ENCODE peak calls at places on chromosome 19, in six cellular contexts. O is neural progenitor cell, G is transverse colon, C is psoas muscle, R is left lung, M is GM23338. N is an unnamed sample. For H3K4me1, the result is how much of the 10 kb centered on the place peaks cover.

GRCh38 chr19:13104848-13105646 is 2.4 kb upstream of the LYL1 start:
- DNase-seq in O (no peak), G (no peak), C (no peak), R (no peak), M (no peak), N (no peak)

GRCh38 chr19:17889609-17890214 is 18.0 kb downstream of the SLC5A5 start:
- DNase-seq in O (peak), G (no peak), C (no peak), R (peak), M (peak), N (no peak)

GRCh38 chr19:21321996-21322395 is 7.2 kb downstream of the ZNF708 start:
- DNase-seq in O (no peak), G (no peak), C (no peak), R (no peak), M (no peak), N (no peak)

GRCh38 chr19:3692141-3693029 is 7.9 kb downstream of the PIP5K1C start:
- DNase-seq in O (no peak), G (no peak), C (no peak), R (no peak), M (no peak), N (no peak)

GRCh38 chr19:50309396-50310125 is 19.6 kb downstream of the KCNC3 start:
- DNase-seq in O (no peak), G (no peak), C (no peak), R (no peak), M (no peak), N (no peak)

GRCh38 chr19:4791183-4792018 is at the start of gene FEM1A:
- DNase-seq in O (peak), G (peak), C (peak), R (peak), M (peak), N (peak)

GRCh38 chr19:56973713-56974553 is 133.4 kb upstream of the PEG3 start:
- DNase-seq in O (no peak), G (no peak), C (no peak), R (no peak), M (no peak), N (no peak)

GRCh38 chr19:35696835-35697234 is 7.5 kb upstream of the ZBTB32 start:
- DNase-seq in O (no peak), G (no peak), C (no peak), R (no peak), M (no peak), N (no peak)

GRCh38 chr19:35750167-35750566 is 1.8 kb downstream of the LIN37 start:
- DNase-seq in O (no peak), G (no peak), C (no peak), R (no peak), M (no peak), N (no peak)

GRCh38 chr19:43782311-43782660 is 1.5 kb upstream of the KCNN4 start:
- DNase-seq in O (no peak), G (no peak), C (no peak), R (no peak), M (no peak), N (no peak)
- H3K4me1 ChIP-seq in O (under half), G (under half), C (under half), R (half or more), M (under half), N (under half)

GRCh38 chr19:41228486-41228885 is 9.5 kb downstream of the AXL start:
- DNase-seq in O (no peak), G (no peak), C (no peak), R (no peak), M (no peak), N (no peak)

GRCh38 chr19:41226874-41227390 is 7.9 kb downstream of the AXL start:
- DNase-seq in O (no peak), G (no peak), C (no peak), R (no peak), M (no peak), N (no peak)

GRCh38 chr19:41225238-41226052 is 6.4 kb downstream of the AXL start:
- DNase-seq in O (peak), G (peak), C (peak), R (peak), M (peak), N (peak)

GRCh38 chr19:41224632-41225031 is 5.6 kb downstream of the AXL start:
- DNase-seq in O (no peak), G (no peak), C (no peak), R (no peak), M (no peak), N (no peak)

GRCh38 chr19:41226053-41226873 is 7.2 kb downstream of the AXL start:
- DNase-seq in O (peak), G (peak), C (peak), R (peak), M (peak), N (peak)
- TF ChIP-seq CTCF in O (peak), G (peak), C (no peak), R (no peak), M (no peak), N (no peak)

GRCh38 chr19:55179570-55180484 is at the start of gene SYT5:
- DNase-seq in O (peak), G (peak), C (no peak), R (no peak), M (peak), N (no peak)
- H3K27ac ChIP-seq in O (no peak), G (no peak), C (no peak), R (no peak), M (no peak), N (no peak)

GRCh38 chr19:48757089-48757675 is 1.9 kb downstream of the FGF21 start:
- DNase-seq in O (no peak), G (no peak), C (no peak), R (no peak), M (no peak), N (no peak)

GRCh38 chr19:48757741-48758144 is 2.4 kb downstream of the FGF21 start:
- DNase-seq in O (no peak), G (no peak), C (no peak), R (no peak), M (no peak), N (no peak)

GRCh38 chr19:48755787-48756674 is 707 bp downstream of the FGF21 start:
- DNase-seq in O (no peak), G (no peak), C (no peak), R (no peak), M (no peak), N (no peak)

GRCh38 chr19:48754950-48755645 is at the start of gene FGF21:
- DNase-seq in O (no peak), G (no peak), C (peak), R (no peak), M (peak), N (no peak)

GRCh38 chr19:48756686-48757085 is 1.4 kb downstream of the FGF21 start:
- DNase-seq in O (no peak), G (no peak), C (no peak), R (no peak), M (no peak), N (no peak)
- H3K4me1 ChIP-seq in O (under half), G (under half), C (under half), R (under half), M (under half), N (under half)

N was measured in thoracic aorta.